ENCODE peak calls at places on chromosomes 2 and 18, in nine cellular contexts. F is psoas muscle, I is adrenal gland, H is fibroblast of mammary gland, Z is small intestine, T is ovary, W is Peyer's patch, P is kidney epithelial cell, K is esophagus squamous epithelium. O is an unnamed sample.

GRCh38 chr2:128378231-128379020 is 59.8 kb upstream of the HS6ST1 start:
- DNase-seq in F (no peak), I (no peak), H (no peak), Z (no peak), T (peak; percentile 64), W (peak; percentile 37), P (no peak), K (no peak), O (no peak)

GRCh38 chr18:69969491-69969890 is 21.8 kb upstream of the CD226 start:
- DNase-seq in F (no peak), I (no peak), H (peak; percentile 22), Z (no peak), T (no peak), W (no peak), P (no peak), K (no peak), O (no peak)

GRCh38 chr2:102488063-102488462 is 15.0 kb downstream of the SLC9A4 start:
- DNase-seq in F (no peak), I (no peak), H (peak; percentile 74), Z (peak; percentile 8), T (no peak), W (no peak), P (peak; percentile 92), K (no peak), O (no peak)

GRCh38 chr2:120761911-120762310 is 26.2 kb downstream of the GLI2 start:
- DNase-seq in F (no peak), I (no peak), H (no peak), Z (no peak), T (no peak), W (no peak), P (no peak), K (no peak), O (no peak)

GRCh38 chr2:199882667-199883066 is 28.4 kb upstream of the C2orf69 start:
- DNase-seq in F (no peak), I (no peak), H (no peak), Z (no peak), T (no peak), W (no peak), P (no peak), K (no peak), O (no peak)

GRCh38 chr18:777021-777420 is 35.0 kb downstream of the YES1 start:
- DNase-seq in F (no peak), I (no peak), H (peak; percentile 27), Z (no peak), T (no peak), W (no peak), P (no peak), K (no peak), O (no peak)

GRCh38 chr18:78595453-78595852 is 384.2 kb upstream of the SALL3 start:
- DNase-seq in F (no peak), I (no peak), H (no peak), Z (no peak), T (no peak), W (no peak), P (no peak), K (no peak), O (no peak)

GRCh38 chr2:112257575-112257974 is 2.7 kb upstream of the ZC3H8 start:
- DNase-seq in F (no peak), I (no peak), H (peak; percentile 61), Z (no peak), T (no peak), W (no peak), P (peak; percentile 35), K (no peak), O (no peak)

GRCh38 chr2:99597616-99598015 is 107.8 kb upstream of the REV1 start:
- DNase-seq in F (no peak), I (peak; percentile 46), H (peak; percentile 71), Z (no peak), T (no peak), W (no peak), P (no peak), K (no peak), O (no peak)

GRCh38 chr18:23065234-23065806 is 70.0 kb upstream of the CABLES1 start:
- DNase-seq in F (no peak), I (no peak), H (no peak), Z (no peak), T (no peak), W (no peak), P (no peak), K (no peak), O (no peak)

GRCh38 chr2:102119255-102119654 is 23.3 kb upstream of the IL1R1 start:
- DNase-seq in F (no peak), I (no peak), H (no peak), Z (no peak), T (no peak), W (no peak), P (no peak), K (no peak), O (no peak)

GRCh38 chr2:149169653-149170052 is 131.2 kb downstream of the LYPD6B start:
- DNase-seq in F (no peak), I (peak; percentile 11), H (no peak), Z (peak; percentile 94), T (no peak), W (peak; percentile 55), P (peak; percentile 79), K (no peak), O (no peak)

GRCh38 chr2:70978388-70979357 is at the start of gene ANKRD53:
- DNase-seq in F (peak; percentile 76), I (peak; percentile 69), H (peak; percentile 36), Z (peak; percentile 62), T (peak; percentile 83), W (peak; percentile 69), P (no peak), K (no peak), O (no peak)

GRCh38 chr18:58541789-58542425 is 87.0 kb downstream of the ALPK2 start:
- DNase-seq in F (no peak), I (no peak), H (peak; percentile 98), Z (peak; percentile 54), T (no peak), W (no peak), P (peak; percentile 99), K (no peak), O (no peak)

GRCh38 chr2:120631719-120632118 is 103.9 kb upstream of the GLI2 start:
- DNase-seq in F (no peak), I (no peak), H (no peak), Z (no peak), T (no peak), W (no peak), P (no peak), K (no peak), O (no peak)

GRCh38 chr2:144467479-144468210 is 52.3 kb downstream of the ZEB2 start:
- DNase-seq in F (no peak), I (no peak), H (no peak), Z (no peak), T (no peak), W (no peak), P (no peak), K (no peak), O (no peak)

GRCh38 chr2:144469788-144470187 is 50.1 kb downstream of the ZEB2 start:
- DNase-seq in F (no peak), I (no peak), H (no peak), Z (no peak), T (no peak), W (no peak), P (no peak), K (no peak), O (no peak)

GRCh38 chr2:144470819-144471218 is 49.1 kb downstream of the ZEB2 start:
- DNase-seq in F (no peak), I (no peak), H (peak; percentile 48), Z (no peak), T (no peak), W (no peak), P (no peak), K (no peak), O (no peak)

GRCh38 chr2:144470334-144470733 is 49.6 kb downstream of the ZEB2 start:
- DNase-seq in F (no peak), I (no peak), H (no peak), Z (no peak), T (no peak), W (no peak), P (no peak), K (no peak), O (no peak)

GRCh38 chr2:144468823-144469595 is 50.9 kb downstream of the ZEB2 start:
- DNase-seq in F (no peak), I (no peak), H (no peak), Z (no peak), T (no peak), W (no peak), P (no peak), K (no peak), O (no peak)
- H3K4me3 ChIP-seq in F (no peak overlapping the region), I (no peak overlapping the region), H (no peak overlapping the region), Z (no peak overlapping the region), T (no peak overlapping the region), W (no peak overlapping the region), P (no peak overlapping the region), K (no peak overlapping the region), O (no peak overlapping the region)

GRCh38 chr2:33458248-33458819 is 18.1 kb upstream of the RASGRP3 start:
- DNase-seq in F (no peak), I (no peak), H (no peak), Z (no peak), T (no peak), W (no peak), P (no peak), K (no peak), O (no peak)
- H3K4me3 ChIP-seq in F (peak overlapping the region; percentile 64), I (no peak overlapping the region), H (no peak overlapping the region), Z (no peak overlapping the region), T (no peak overlapping the region), W (no peak overlapping the region), P (no peak overlapping the region), K (no peak overlapping the region), O (no peak overlapping the region)

DNA sequence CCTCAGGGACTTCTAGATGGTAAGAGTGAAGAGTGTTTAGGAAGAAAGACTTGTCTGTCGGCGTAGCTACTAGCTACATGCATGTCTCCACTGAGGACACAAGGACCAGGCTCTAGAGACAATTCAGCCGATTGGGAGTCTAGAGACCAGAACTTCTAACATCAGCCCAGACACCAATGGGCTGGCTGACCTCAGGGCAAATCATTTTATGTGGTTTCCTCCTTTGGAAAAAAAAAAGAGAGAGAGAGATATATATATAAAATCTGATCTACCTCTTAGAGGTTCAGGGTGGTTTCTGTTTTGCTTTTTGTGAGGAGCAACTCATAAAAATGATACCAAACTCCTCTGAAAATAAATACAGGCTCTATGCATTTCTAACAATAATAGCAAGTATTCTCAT is 212.8 kb downstream of the BCL2 start:
- DNase-seq in F (no peak), I (no peak), H (no peak), Z (no peak), T (no peak), W (no peak), P (no peak), K (no peak), O (no peak)
- H3K4me3 ChIP-seq in F (no peak overlapping the region), I (no peak overlapping the region), H (no peak overlapping the region), Z (no peak overlapping the region), T (no peak overlapping the region), W (no peak overlapping the region), P (no peak overlapping the region), K (no peak overlapping the region), O (no peak overlapping the region)

DNA sequence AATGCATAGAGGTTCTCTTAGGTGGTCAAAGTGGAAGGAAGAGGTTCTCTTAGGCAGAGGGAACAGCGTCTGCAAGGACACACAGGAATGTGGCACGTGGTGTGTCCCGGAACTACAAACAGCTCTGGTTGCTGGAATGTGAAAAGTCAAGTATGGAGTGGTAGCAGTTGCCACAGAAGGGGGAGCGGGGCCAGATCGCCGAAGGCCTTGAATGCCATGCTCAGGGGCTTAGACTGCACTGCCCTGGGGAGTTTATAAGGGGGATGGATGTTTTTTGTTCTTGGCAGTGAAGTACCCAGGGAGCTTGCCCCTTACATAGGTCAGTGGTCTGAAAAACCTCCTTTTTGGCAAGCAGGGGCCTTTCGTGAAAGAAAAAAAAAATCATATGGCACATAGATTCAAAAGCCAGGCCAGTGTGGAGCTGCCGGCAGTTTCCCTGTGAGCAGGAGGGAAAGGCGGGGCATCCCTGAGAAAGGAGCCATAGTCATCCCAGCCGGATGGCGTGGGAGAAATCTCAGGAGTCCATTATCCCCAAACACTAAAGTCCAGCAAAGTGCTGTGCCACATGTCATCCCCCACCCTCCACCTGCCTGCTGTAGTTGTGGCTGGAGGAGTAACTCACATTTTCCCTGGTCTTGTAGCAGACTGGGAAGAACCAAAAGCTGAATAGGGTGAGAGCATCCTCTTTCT is 45.4 kb downstream of the GORASP2 start:
- DNase-seq in F (no peak), I (no peak), H (peak; percentile 22), Z (peak; percentile 41), T (peak; percentile 34), W (no peak), P (no peak), K (no peak), O (no peak)
- H3K4me3 ChIP-seq in F (peak overlapping the region; percentile 91), I (no peak overlapping the region), H (peak overlapping the region; percentile 73), Z (no peak overlapping the region), T (peak overlapping the region; percentile 71), W (peak overlapping the region; percentile 66), P (no peak overlapping the region), K (peak overlapping the region; percentile 51), O (peak overlapping the region; percentile 87)